ENCODE peak calls at places on chromosomes 6 and 20, in five cellular contexts. U is AG04449, G is AG10803, M is astrocyte, N is HCT116. H is an unnamed sample.
A peak's percentile ranks its signal among the peaks of the same experiment; 100 is the strongest.

GRCh38 chr6:89460713-89461112 is 27.8 kb downstream of the ANKRD6 start:
- DNase-seq in U (no peak), M (no peak), N (no peak), G (no peak), H (no peak)

GRCh38 chr6:23365732-23366131 is 760.3 kb upstream of the NRSN1 start:
- DNase-seq in M (no peak), G (no peak), N (no peak), U (no peak), H (no peak)

GRCh38 chr20:32040142-32040953 is 11.7 kb upstream of the HCK start:
- DNase-seq in N (no peak), U (no peak), G (no peak), M (no peak), H (no peak)

GRCh38 chr6:90458353-90459224 is 128.3 kb downstream of the MAP3K7 start:
- DNase-seq in N (no peak), U (no peak), G (no peak), M (peak; percentile 42), H (no peak)

GRCh38 chr20:41054463-41055230 is 26.0 kb downstream of the TOP1 start:
- DNase-seq in G (no peak), M (no peak), U (no peak), N (no peak), H (no peak)

GRCh38 chr20:17845701-17846475 is 122.7 kb downstream of the SNX5 start:
- DNase-seq in U (no peak), M (peak; percentile 55), G (no peak), N (no peak), H (no peak)

GRCh38 chr6:41022294-41022693 is 16.7 kb downstream of the UNC5CL start:
- DNase-seq in N (no peak), G (no peak), U (no peak), M (peak; percentile 8), H (no peak)

GRCh38 chr6:26123675-26124549 is 36.7 kb downstream of the HFE start:
- DNase-seq in N (peak; percentile 99), U (peak; percentile 99), M (peak; percentile 99), G (peak; percentile 100), H (peak; percentile 70)

GRCh38 chr20:44552950-44553908 is 29.1 kb upstream of the PKIG start:
- DNase-seq in N (no peak), U (no peak), M (peak; percentile 90), G (peak; percentile 78), H (no peak)

GRCh38 chr6:101080597-101080996 is 199.5 kb upstream of the ASCC3 start:
- DNase-seq in G (peak; percentile 39), U (no peak), M (peak; percentile 45), N (no peak), H (no peak)

GRCh38 chr6:135121426-135121825 is 59.7 kb upstream of the MYB start:
- DNase-seq in N (no peak), G (no peak), M (no peak), U (no peak), H (no peak)

GRCh38 chr6:35294308-35294945 is 3.2 kb upstream of the DEF6 start:
- DNase-seq in G (peak; percentile 22), M (no peak), N (peak; percentile 23), U (no peak), H (peak; percentile 56)

GRCh38 chr20:62087632-62088031 is 22.0 kb upstream of the TAF4 start:
- DNase-seq in U (no peak), M (no peak), N (no peak), G (no peak), H (no peak)

GRCh38 chr20:62088258-62089127 is 22.8 kb upstream of the TAF4 start:
- DNase-seq in U (no peak), N (peak; percentile 86), M (peak; percentile 87), G (peak; percentile 63), H (no peak)

GRCh38 chr20:62087227-62087626 is 21.5 kb upstream of the TAF4 start:
- DNase-seq in N (no peak), M (no peak), U (no peak), G (no peak), H (no peak)

GRCh38 chr20:62085206-62085605 is 19.5 kb upstream of the TAF4 start:
- DNase-seq in N (no peak), U (no peak), M (no peak), G (no peak), H (no peak)

GRCh38 chr20:62089393-62089792 is 23.7 kb upstream of the TAF4 start:
- DNase-seq in N (no peak), M (no peak), G (no peak), U (no peak), H (no peak)
- TF ChIP-seq CTCF in N (no peak), M (no peak), G (no peak), U (no peak), H (no peak)

GRCh38 chr20:23887856-23888255 is 8.3 kb upstream of the CST5 start:
- DNase-seq in U (no peak), G (no peak), M (no peak), N (no peak), H (no peak)

GRCh38 chr20:23884771-23885162 is 5.2 kb upstream of the CST5 start:
- DNase-seq in U (no peak), G (no peak), M (no peak), N (no peak), H (no peak)

GRCh38 chr20:23884136-23884770 is 4.7 kb upstream of the CST5 start:
- DNase-seq in U (no peak), M (no peak), G (no peak), N (no peak), H (no peak)

DNA sequence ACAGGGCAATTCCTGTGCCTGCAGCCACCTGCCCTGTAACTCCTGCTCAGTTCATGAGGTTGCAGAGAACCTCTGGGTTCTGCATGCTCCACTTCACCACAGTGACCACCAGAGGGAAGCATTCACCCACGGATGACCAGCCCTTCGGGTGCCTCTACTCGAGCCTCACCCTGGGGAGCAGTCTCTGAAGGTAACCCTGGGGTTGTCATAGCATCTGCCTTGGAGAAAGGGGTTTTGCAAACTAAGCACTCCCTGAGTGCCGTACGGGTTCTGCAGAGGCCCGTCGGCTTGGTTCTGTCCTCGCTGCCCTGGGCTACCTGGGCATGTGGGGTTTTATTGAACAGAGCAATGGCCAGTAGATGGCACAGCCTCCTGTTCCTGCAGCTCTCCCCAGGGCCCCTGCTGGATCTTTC is 10.2 kb upstream of the CST5 start:
- DNase-seq in M (no peak), G (peak; percentile 37), N (peak; percentile 10), U (no peak), H (peak; percentile 54)
- TF ChIP-seq CTCF in M (peak; percentile 52), G (peak; percentile 80), N (peak; percentile 69), U (peak; percentile 70), H (peak; percentile 60)

GRCh38 chr6:166434336-166434735 is 51.6 kb upstream of the MPC1 start:
- DNase-seq in G (no peak), N (no peak), M (no peak), U (no peak), H (no peak)
- TF ChIP-seq CTCF in G (no peak), N (no peak), M (no peak), U (no peak), H (no peak)

DNA sequence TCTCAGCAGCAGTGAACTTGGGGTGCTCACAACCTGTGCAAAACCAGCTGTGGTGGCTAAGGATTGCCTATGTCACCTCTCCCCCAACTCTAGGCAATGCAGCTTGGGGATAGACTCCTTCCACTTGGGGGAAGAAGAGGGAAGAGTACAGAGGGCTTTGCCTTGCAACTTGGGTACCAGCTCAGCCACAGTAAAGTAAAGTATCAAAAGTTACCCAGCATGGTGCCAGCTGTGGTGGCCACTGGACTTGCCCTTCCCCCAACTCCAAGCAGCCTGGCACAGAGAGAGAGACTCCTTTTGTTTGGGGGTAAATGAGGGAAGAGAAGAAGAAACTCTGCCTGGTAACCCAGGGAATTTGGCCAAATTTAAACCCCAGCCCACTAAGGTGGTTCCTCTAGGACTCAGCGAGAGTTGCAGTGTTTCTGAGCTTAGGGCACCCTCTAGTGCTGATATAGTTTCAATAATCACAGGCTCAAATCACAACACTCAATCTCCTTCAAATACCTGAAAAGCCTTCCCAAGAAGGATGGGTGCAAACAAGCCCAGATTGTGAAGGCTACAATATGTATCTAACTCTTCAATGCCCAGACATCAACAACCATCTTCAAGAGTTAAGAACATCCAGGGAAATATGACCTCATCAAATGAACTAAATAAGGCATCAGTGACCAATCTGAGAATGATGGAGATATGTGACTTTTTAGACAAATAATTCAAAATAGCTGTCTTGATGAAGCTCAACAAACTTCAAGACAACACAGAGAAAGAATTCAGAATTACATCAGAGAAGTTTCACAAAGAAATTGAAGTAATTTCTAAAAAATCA is 7.6 kb upstream of the DEFB129 start:
- DNase-seq in G (peak; percentile 1), M (no peak), N (peak; percentile 27), U (no peak), H (no peak)
- TF ChIP-seq CTCF in G (peak; percentile 22), M (no peak), N (peak; percentile 50), U (no peak), H (peak; percentile 63)

DNA sequence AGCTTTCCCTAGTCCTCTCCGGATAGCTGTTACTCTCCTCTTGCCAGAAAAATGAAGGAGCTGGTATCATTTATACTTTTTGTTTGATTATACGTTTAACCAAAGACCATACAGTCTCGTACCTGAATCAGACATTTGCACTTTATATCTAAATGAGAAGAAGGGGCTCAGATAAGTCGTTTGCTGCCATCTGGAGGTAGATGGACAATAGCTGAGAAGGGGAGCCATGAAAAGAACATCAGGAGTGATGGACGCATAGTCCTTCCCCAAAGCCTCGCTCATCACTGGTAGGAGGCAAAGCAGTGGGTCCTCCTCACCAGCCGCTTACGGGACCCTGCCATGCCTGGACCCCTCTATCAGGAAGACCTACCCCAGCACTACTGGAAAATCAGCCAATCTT is 45.4 kb downstream of the RPF2 start:
- DNase-seq in G (no peak), M (no peak), U (no peak), N (no peak), H (no peak)
- TF ChIP-seq CTCF in G (no peak), M (no peak), U (no peak), N (peak; percentile 27), H (no peak)

DNA sequence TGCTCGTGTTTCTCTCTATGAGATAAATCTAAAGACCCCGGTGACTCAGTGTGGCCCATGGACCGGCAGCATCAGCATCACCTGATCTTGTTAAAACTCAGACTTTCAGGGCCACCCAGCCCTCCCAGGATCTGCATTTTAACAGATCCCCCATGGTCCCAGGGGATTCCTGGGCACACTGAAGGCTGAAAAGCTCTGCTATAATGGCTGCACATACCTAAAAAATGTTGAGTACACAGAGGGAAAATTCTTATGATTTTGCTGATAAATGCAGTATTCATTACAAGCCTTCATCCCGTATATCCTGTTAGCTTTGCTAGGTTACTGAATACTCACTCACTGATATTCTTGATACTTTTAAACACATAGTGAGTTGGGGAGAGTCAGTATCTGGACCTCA is 200.5 kb downstream of the MYLK4 start:
- DNase-seq in G (no peak), M (no peak), N (no peak), U (no peak), H (no peak)
- TF ChIP-seq CTCF in G (no peak), M (no peak), N (no peak), U (no peak), H (no peak)

DNA sequence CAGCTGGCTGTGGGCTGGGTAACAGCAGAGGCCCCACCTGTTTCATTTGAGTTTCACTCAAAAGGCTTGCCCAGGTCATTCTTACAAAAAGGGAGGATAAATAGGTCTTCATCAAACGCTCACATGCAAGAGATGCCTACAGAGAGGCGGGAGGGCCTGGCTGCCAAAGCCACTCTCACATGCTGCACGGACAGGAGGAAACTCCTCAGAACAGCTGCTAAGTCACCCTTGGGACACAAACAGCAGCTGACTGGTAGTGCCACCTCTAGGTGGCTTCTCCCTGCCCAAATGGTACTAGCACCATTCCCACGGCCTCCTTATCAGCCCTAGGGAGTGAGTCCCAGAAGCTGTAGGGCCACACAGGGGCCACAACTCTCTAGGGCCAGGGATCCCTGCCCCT is 23.8 kb downstream of the SLC22A23 start:
- DNase-seq in G (no peak), U (no peak), M (no peak), N (no peak), H (no peak)
- TF ChIP-seq CTCF in G (no peak), U (no peak), M (no peak), N (peak; percentile 31), H (no peak)

H was measured in dorsolateral prefrontal cortex.